ENCODE peak calls at places on chromosomes 4 and X, in four cellular contexts. H is fibroblast of lung, J is GM12865, O is AG04449. Y is an unnamed sample.

GRCh38 chr4:138671606-138672084 is 343.9 kb upstream of the NOCT start:
- DNase-seq in H (no peak), J (no peak), O (no peak), Y (no peak)

GRCh38 chrX:12798601-12799000 is 7.4 kb downstream of the PRPS2 start:
- DNase-seq in O (no peak), J (no peak), H (peak; percentile 77), Y (no peak)

GRCh38 chr4:77157859-77158486 is 966 bp downstream of the CCNG2 start:
- DNase-seq in O (no peak), J (peak; percentile 87), H (peak; percentile 87), Y (peak; percentile 81)

GRCh38 chrX:20263474-20263873 is 3.2 kb downstream of the RPS6KA3 start:
- DNase-seq in H (peak; percentile 47), O (no peak), J (peak; percentile 50), Y (peak; percentile 65)

GRCh38 chrX:56233100-56233499 is 944 bp downstream of the KLF8 start:
- DNase-seq in O (no peak), H (peak; percentile 1), J (peak; percentile 14), Y (no peak)

GRCh38 chr4:53931423-53932060 is 132.9 kb downstream of the CHIC2 start:
- DNase-seq in O (no peak), J (no peak), H (no peak), Y (peak; percentile 60)

GRCh38 chr4:158809611-158810486 is 41.0 kb downstream of the FNIP2 start:
- DNase-seq in O (peak; percentile 98), J (peak; percentile 63), H (peak; percentile 58), Y (peak; percentile 98)

GRCh38 chrX:153514259-153514658 is 3.2 kb upstream of the ATP2B3 start:
- DNase-seq in J (no peak), H (no peak), O (no peak), Y (no peak)

GRCh38 chrX:111039606-111040005 is 56.4 kb upstream of the PAK3 start:
- DNase-seq in O (no peak), H (no peak), J (no peak), Y (peak; percentile 0)

GRCh38 chrX:9131066-9131465 is 97.1 kb upstream of the FAM9B start:
- DNase-seq in O (no peak), H (no peak), J (no peak), Y (no peak)

GRCh38 chr4:7324651-7325121 is 110.0 kb downstream of the PSAPL1 start:
- DNase-seq in O (no peak), J (no peak), H (no peak), Y (no peak)

GRCh38 chr4:3717241-3717640 is 48.9 kb upstream of the ADRA2C start:
- DNase-seq in J (no peak), H (no peak), O (no peak), Y (no peak)

GRCh38 chrX:29478336-29479069 is 736.9 kb upstream of the MAGEB2 start:
- DNase-seq in O (no peak), H (peak; percentile 39), J (peak; percentile 76), Y (peak; percentile 62)

GRCh38 chrX:23797371-23798128 is 14.6 kb downstream of the SAT1 start:
- DNase-seq in H (no peak), J (no peak), O (no peak), Y (no peak)

GRCh38 chr4:108337923-108338322 is 169.2 kb upstream of the LEF1 start:
- DNase-seq in H (no peak), J (no peak), O (no peak), Y (peak; percentile 2)

GRCh38 chr4:75655562-75655961 is 17.6 kb downstream of the G3BP2 start:
- DNase-seq in J (no peak), H (no peak), O (no peak), Y (no peak)

GRCh38 chrX:418927-419729 is 32.4 kb upstream of the PPP2R3B start:
- DNase-seq in H (no peak), J (no peak), O (no peak), Y (no peak)

GRCh38 chrX:20252392-20253231 is 14.1 kb downstream of the RPS6KA3 start:
- DNase-seq in J (peak; percentile 62), H (peak; percentile 56), O (no peak), Y (peak; percentile 51)

GRCh38 chr4:36187723-36188333 is 56.5 kb downstream of the ARAP2 start:
- DNase-seq in O (no peak), J (peak; percentile 39), H (peak; percentile 62), Y (peak; percentile 0)

GRCh38 chr4:164116286-164116685 is 621.8 kb downstream of the TMA16 start:
- DNase-seq in J (no peak), O (no peak), H (no peak), Y (no peak)

GRCh38 chr4:87024181-87024580 is 89.4 kb downstream of the AFF1 start:
- DNase-seq in H (no peak), O (no peak), J (no peak), Y (peak; percentile 51)

GRCh38 chr4:153385784-153386183 is 41.3 kb downstream of the MND1 start:
- DNase-seq in H (no peak), J (no peak), O (no peak), Y (no peak)

GRCh38 chrX:133685806-133686205 is 270.5 kb upstream of the GPC4 start:
- DNase-seq in J (no peak), O (no peak), H (no peak), Y (no peak)

GRCh38 chr4:139655116-139655515 is 10.5 kb upstream of the MGST2 start:
- DNase-seq in O (no peak), J (peak; percentile 52), H (peak; percentile 49), Y (peak; percentile 69)

GRCh38 chr4:80058740-80059139 is 14.3 kb downstream of the ANTXR2 start:
- DNase-seq in J (peak; percentile 94), O (no peak), H (peak; percentile 11), Y (no peak)

GRCh38 chrX:79094075-79094832 is 50.2 kb upstream of the GPR174 start:
- DNase-seq in J (no peak), H (no peak), O (no peak), Y (no peak)

GRCh38 chr4:156765277-156765676 is 206.3 kb downstream of the PDGFC start:
- DNase-seq in H (peak; percentile 47), O (no peak), J (no peak), Y (no peak)

GRCh38 chrX:73268463-73268862 is 53.8 kb upstream of the NAP1L2 start:
- DNase-seq in H (no peak), O (no peak), J (no peak), Y (no peak)

GRCh38 chr4:3202836-3203820 is 45.8 kb upstream of the MSANTD1 start:
- DNase-seq in J (peak; percentile 26), O (no peak), H (peak; percentile 59), Y (peak; percentile 56)

GRCh38 chr4:86439293-86439692 is 79.4 kb upstream of the MAPK10 start:
- DNase-seq in O (no peak), J (no peak), H (no peak), Y (no peak)

GRCh38 chrX:96183843-96184242 is 500.8 kb upstream of the DIAPH2 start:
- DNase-seq in J (no peak), O (no peak), H (peak; percentile 37), Y (peak; percentile 19)
- TF ChIP-seq CTCF in J (no peak), O (no peak), H (peak; percentile 57), Y (peak; percentile 49)

DNA sequence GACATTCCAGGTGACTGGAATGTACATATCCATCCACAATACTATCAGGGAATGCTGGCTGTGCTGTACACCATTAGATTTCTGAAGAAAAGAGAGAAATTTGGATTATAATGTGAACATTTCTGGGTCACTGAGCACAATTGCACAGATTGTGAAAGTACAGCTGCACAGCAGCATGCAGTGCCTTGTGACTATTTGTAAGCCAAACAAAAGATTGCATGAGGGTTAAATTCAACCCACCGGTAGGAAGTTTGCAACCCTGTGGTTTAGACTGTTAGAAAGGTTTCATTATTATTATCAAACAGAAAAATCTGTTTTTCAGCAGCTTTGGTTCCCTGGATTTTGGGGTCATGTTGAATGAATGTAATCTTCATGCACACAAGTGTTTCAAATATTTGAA is 24.5 kb downstream of the DDIT4L start:
- DNase-seq in O (no peak), H (no peak), J (peak; percentile 23), Y (no peak)
- H3K4me3 ChIP-seq in O (no peak overlapping the region), H (no peak overlapping the region), J (no peak overlapping the region), Y (no peak overlapping the region)

DNA sequence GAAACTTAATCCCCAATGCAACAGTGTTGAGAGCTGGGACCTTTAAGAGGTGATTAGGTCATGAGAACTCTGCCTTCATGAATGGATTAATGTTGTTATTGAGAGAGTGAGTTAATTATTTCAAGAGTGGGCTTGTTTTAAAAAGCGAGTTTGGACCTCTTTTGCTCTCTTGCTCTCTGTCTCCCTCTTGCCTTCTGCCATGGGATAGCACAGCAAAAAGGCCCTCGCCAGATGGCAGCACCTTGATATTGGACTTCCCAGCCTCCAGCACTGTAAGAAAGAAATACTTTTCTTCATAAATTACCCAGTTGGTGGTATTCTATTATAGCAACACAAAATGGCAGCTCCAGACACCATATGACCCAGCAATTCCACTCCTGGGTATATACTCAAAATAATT is 7.0 kb upstream of the ATP6AP2 start:
- DNase-seq in O (no peak), H (peak; percentile 7), J (peak; percentile 55), Y (no peak)
- TF ChIP-seq CTCF in O (peak; percentile 47), H (peak; percentile 66), J (peak; percentile 67), Y (peak; percentile 63)

GRCh38 chr4:1497189-1497801 is 91.1 kb upstream of the NKX1-1 start:
- DNase-seq in J (no peak), O (no peak), H (no peak), Y (no peak)
- H3K4me3 ChIP-seq in J (no peak overlapping the region), O (no peak overlapping the region), H (no peak overlapping the region), Y (no peak overlapping the region)